ENCODE peak calls at places on chromosomes 2 and 18, in ten cellular contexts. One of them, this sample, is unnamed.
A peak's percentile ranks its signal among the peaks of the same experiment; 100 is the strongest.

GRCh38 chr18:70335892-70336726 is 47.3 kb downstream of the SOCS6 start:
- DNase-seq in naive thymus-derived CD4-positive, alpha-beta T cell: no peak
- DNase-seq in fibroblast of lung: no peak
- DNase-seq in uterus: no peak
- DNase-seq in CD8-positive, alpha-beta T cell: no peak
- DNase-seq in GM23248: peak; percentile 32
- DNase-seq in body of pancreas: no peak
- DNase-seq in adipocyte: no peak
- DNase-seq in GM23338: no peak
- DNase-seq in SK-N-SH: no peak
- DNase-seq in this sample: no peak

GRCh38 chr2:207543272-207543671 is 13.5 kb downstream of the CREB1 start:
- DNase-seq in GM23338: no peak
- DNase-seq in uterus: no peak
- DNase-seq in CD8-positive, alpha-beta T cell: no peak
- DNase-seq in adipocyte: no peak
- DNase-seq in GM23248: no peak
- DNase-seq in SK-N-SH: no peak
- DNase-seq in body of pancreas: no peak
- DNase-seq in naive thymus-derived CD4-positive, alpha-beta T cell: no peak
- DNase-seq in fibroblast of lung: no peak
- DNase-seq in this sample: no peak

GRCh38 chr2:241821460-241822263 is 12.7 kb downstream of the NEU4 start:
- DNase-seq in body of pancreas: no peak
- DNase-seq in SK-N-SH: no peak
- DNase-seq in GM23248: no peak
- DNase-seq in CD8-positive, alpha-beta T cell: no peak
- DNase-seq in fibroblast of lung: no peak
- DNase-seq in uterus: no peak
- DNase-seq in naive thymus-derived CD4-positive, alpha-beta T cell: no peak
- DNase-seq in GM23338: no peak
- DNase-seq in adipocyte: no peak
- DNase-seq in this sample: no peak

GRCh38 chr2:196113061-196113974 is 44.7 kb upstream of the DNAH7 start:
- DNase-seq in body of pancreas: peak; percentile 13
- DNase-seq in CD8-positive, alpha-beta T cell: no peak
- DNase-seq in uterus: no peak
- DNase-seq in adipocyte: peak; percentile 79
- DNase-seq in naive thymus-derived CD4-positive, alpha-beta T cell: no peak
- DNase-seq in fibroblast of lung: peak; percentile 89
- DNase-seq in SK-N-SH: no peak
- DNase-seq in GM23248: peak; percentile 75
- DNase-seq in GM23338: peak; percentile 41
- DNase-seq in this sample: no peak

GRCh38 chr2:1794821-1795220 is 50.5 kb upstream of the PXDN start:
- DNase-seq in uterus: no peak
- DNase-seq in fibroblast of lung: no peak
- DNase-seq in adipocyte: no peak
- DNase-seq in naive thymus-derived CD4-positive, alpha-beta T cell: no peak
- DNase-seq in body of pancreas: no peak
- DNase-seq in GM23248: no peak
- DNase-seq in GM23338: no peak
- DNase-seq in SK-N-SH: no peak
- DNase-seq in CD8-positive, alpha-beta T cell: no peak
- DNase-seq in this sample: no peak

GRCh38 chr2:217685255-217685605 is 317.6 kb downstream of the TNS1 start:
- DNase-seq in uterus: peak; percentile 85
- DNase-seq in adipocyte: peak; percentile 98
- DNase-seq in naive thymus-derived CD4-positive, alpha-beta T cell: no peak
- DNase-seq in GM23338: peak; percentile 30
- DNase-seq in SK-N-SH: no peak
- DNase-seq in body of pancreas: peak; percentile 39
- DNase-seq in fibroblast of lung: peak; percentile 82
- DNase-seq in GM23248: peak; percentile 98
- DNase-seq in CD8-positive, alpha-beta T cell: no peak
- DNase-seq in this sample: no peak

GRCh38 chr18:13579874-13580273 is 146.5 kb downstream of the FAM210A start:
- DNase-seq in GM23248: no peak
- DNase-seq in naive thymus-derived CD4-positive, alpha-beta T cell: no peak
- DNase-seq in body of pancreas: no peak
- DNase-seq in adipocyte: no peak
- DNase-seq in fibroblast of lung: no peak
- DNase-seq in uterus: no peak
- DNase-seq in CD8-positive, alpha-beta T cell: no peak
- DNase-seq in SK-N-SH: no peak
- DNase-seq in GM23338: no peak
- DNase-seq in this sample: no peak

GRCh38 chr2:76953733-76954347 is 568.3 kb downstream of the LRRTM4 start:
- DNase-seq in uterus: no peak
- DNase-seq in GM23248: peak; percentile 41
- DNase-seq in SK-N-SH: peak; percentile 4
- DNase-seq in CD8-positive, alpha-beta T cell: no peak
- DNase-seq in GM23338: peak; percentile 88
- DNase-seq in fibroblast of lung: peak; percentile 12
- DNase-seq in adipocyte: peak; percentile 9
- DNase-seq in body of pancreas: peak; percentile 56
- DNase-seq in naive thymus-derived CD4-positive, alpha-beta T cell: no peak
- DNase-seq in this sample: no peak

GRCh38 chr2:81481242-81481993 is 1176.9 kb upstream of the LRRTM1 start:
- DNase-seq in fibroblast of lung: no peak
- DNase-seq in GM23248: no peak
- DNase-seq in GM23338: peak; percentile 3
- DNase-seq in naive thymus-derived CD4-positive, alpha-beta T cell: no peak
- DNase-seq in adipocyte: no peak
- DNase-seq in uterus: no peak
- DNase-seq in body of pancreas: no peak
- DNase-seq in SK-N-SH: peak; percentile 12
- DNase-seq in CD8-positive, alpha-beta T cell: no peak
- DNase-seq in this sample: no peak

GRCh38 chr2:171244466-171244969 is 83.8 kb upstream of the TLK1 start:
- DNase-seq in SK-N-SH: no peak
- DNase-seq in CD8-positive, alpha-beta T cell: no peak
- DNase-seq in fibroblast of lung: peak; percentile 43
- DNase-seq in adipocyte: peak; percentile 80
- DNase-seq in GM23248: peak; percentile 88
- DNase-seq in naive thymus-derived CD4-positive, alpha-beta T cell: no peak
- DNase-seq in body of pancreas: no peak
- DNase-seq in GM23338: no peak
- DNase-seq in uterus: no peak
- DNase-seq in this sample: no peak

GRCh38 chr18:9706081-9706935 is 1.8 kb upstream of the RAB31 start:
- DNase-seq in uterus: no peak
- DNase-seq in naive thymus-derived CD4-positive, alpha-beta T cell: no peak
- DNase-seq in adipocyte: peak; percentile 46
- DNase-seq in body of pancreas: no peak
- DNase-seq in CD8-positive, alpha-beta T cell: no peak
- DNase-seq in GM23248: peak; percentile 65
- DNase-seq in SK-N-SH: no peak
- DNase-seq in fibroblast of lung: no peak
- DNase-seq in GM23338: no peak
- DNase-seq in this sample: no peak

GRCh38 chr2:74762789-74763188 is 71.1 kb upstream of the HK2 start:
- DNase-seq in SK-N-SH: no peak
- DNase-seq in GM23248: no peak
- DNase-seq in body of pancreas: no peak
- DNase-seq in fibroblast of lung: no peak
- DNase-seq in uterus: no peak
- DNase-seq in CD8-positive, alpha-beta T cell: no peak
- DNase-seq in GM23338: no peak
- DNase-seq in adipocyte: no peak
- DNase-seq in naive thymus-derived CD4-positive, alpha-beta T cell: no peak
- DNase-seq in this sample: no peak

GRCh38 chr18:49944681-49945080 is 131.3 kb upstream of the ACAA2 start:
- DNase-seq in CD8-positive, alpha-beta T cell: no peak
- DNase-seq in naive thymus-derived CD4-positive, alpha-beta T cell: peak; percentile 28
- DNase-seq in GM23248: peak; percentile 12
- DNase-seq in SK-N-SH: no peak
- DNase-seq in body of pancreas: peak; percentile 6
- DNase-seq in fibroblast of lung: peak; percentile 48
- DNase-seq in uterus: no peak
- DNase-seq in GM23338: peak; percentile 17
- DNase-seq in adipocyte: no peak
- DNase-seq in this sample: no peak

GRCh38 chr2:171325886-171326585 is 107.8 kb downstream of the METTL8 start:
- DNase-seq in uterus: no peak
- DNase-seq in SK-N-SH: no peak
- DNase-seq in GM23338: no peak
- DNase-seq in CD8-positive, alpha-beta T cell: no peak
- DNase-seq in naive thymus-derived CD4-positive, alpha-beta T cell: peak; percentile 49
- DNase-seq in body of pancreas: no peak
- DNase-seq in GM23248: no peak
- DNase-seq in adipocyte: no peak
- DNase-seq in fibroblast of lung: no peak
- DNase-seq in this sample: no peak

GRCh38 chr2:142952793-142953192 is 75.3 kb downstream of the KYNU start:
- DNase-seq in CD8-positive, alpha-beta T cell: no peak
- DNase-seq in GM23338: no peak
- DNase-seq in SK-N-SH: no peak
- DNase-seq in naive thymus-derived CD4-positive, alpha-beta T cell: no peak
- DNase-seq in GM23248: no peak
- DNase-seq in body of pancreas: no peak
- DNase-seq in uterus: no peak
- DNase-seq in adipocyte: no peak
- DNase-seq in fibroblast of lung: no peak
- DNase-seq in this sample: no peak

GRCh38 chr2:142951190-142952007 is 73.9 kb downstream of the KYNU start:
- DNase-seq in uterus: no peak
- DNase-seq in CD8-positive, alpha-beta T cell: no peak
- DNase-seq in SK-N-SH: no peak
- DNase-seq in naive thymus-derived CD4-positive, alpha-beta T cell: no peak
- DNase-seq in body of pancreas: no peak
- DNase-seq in adipocyte: no peak
- DNase-seq in GM23338: no peak
- DNase-seq in GM23248: no peak
- DNase-seq in fibroblast of lung: no peak
- DNase-seq in this sample: no peak

GRCh38 chr2:142957143-142957542 is 79.7 kb downstream of the KYNU start:
- DNase-seq in uterus: no peak
- DNase-seq in SK-N-SH: no peak
- DNase-seq in adipocyte: no peak
- DNase-seq in GM23248: no peak
- DNase-seq in naive thymus-derived CD4-positive, alpha-beta T cell: no peak
- DNase-seq in body of pancreas: no peak
- DNase-seq in CD8-positive, alpha-beta T cell: no peak
- DNase-seq in fibroblast of lung: no peak
- DNase-seq in GM23338: no peak
- DNase-seq in this sample: no peak

GRCh38 chr2:142952018-142952417 is 74.6 kb downstream of the KYNU start:
- DNase-seq in naive thymus-derived CD4-positive, alpha-beta T cell: no peak
- DNase-seq in adipocyte: no peak
- DNase-seq in GM23248: no peak
- DNase-seq in GM23338: no peak
- DNase-seq in fibroblast of lung: no peak
- DNase-seq in uterus: no peak
- DNase-seq in body of pancreas: no peak
- DNase-seq in CD8-positive, alpha-beta T cell: no peak
- DNase-seq in SK-N-SH: no peak
- DNase-seq in this sample: no peak

GRCh38 chr2:142954488-142954887 is 77.0 kb downstream of the KYNU start:
- DNase-seq in CD8-positive, alpha-beta T cell: no peak
- DNase-seq in GM23248: no peak
- DNase-seq in GM23338: no peak
- DNase-seq in naive thymus-derived CD4-positive, alpha-beta T cell: no peak
- DNase-seq in adipocyte: no peak
- DNase-seq in uterus: no peak
- DNase-seq in body of pancreas: no peak
- DNase-seq in SK-N-SH: no peak
- DNase-seq in fibroblast of lung: peak; percentile 43
- DNase-seq in this sample: no peak
- H3K4me1 ChIP-seq in CD8-positive, alpha-beta T cell: no peaks in the 10 kb centered on the region
- H3K4me1 ChIP-seq in GM23248: no peaks in the 10 kb centered on the region
- H3K4me1 ChIP-seq in GM23338: no peaks in the 10 kb centered on the region
- H3K4me1 ChIP-seq in naive thymus-derived CD4-positive, alpha-beta T cell: no peaks in the 10 kb centered on the region
- H3K4me1 ChIP-seq in adipocyte: peaks cover 5% of the 10 kb centered on the region
- H3K4me1 ChIP-seq in uterus: no peaks in the 10 kb centered on the region
- H3K4me1 ChIP-seq in body of pancreas: no peaks in the 10 kb centered on the region
- H3K4me1 ChIP-seq in SK-N-SH: no peaks in the 10 kb centered on the region
- H3K4me1 ChIP-seq in fibroblast of lung: no peaks in the 10 kb centered on the region
- H3K4me1 ChIP-seq in this sample: no peaks in the 10 kb centered on the region

GRCh38 chr2:55014962-55015939 is 35.0 kb downstream of the RTN4 start:
- DNase-seq in naive thymus-derived CD4-positive, alpha-beta T cell: peak; percentile 45
- DNase-seq in uterus: peak; percentile 46
- DNase-seq in adipocyte: peak; percentile 91
- DNase-seq in body of pancreas: peak; percentile 86
- DNase-seq in SK-N-SH: peak; percentile 55
- DNase-seq in CD8-positive, alpha-beta T cell: no peak
- DNase-seq in GM23248: peak; percentile 88
- DNase-seq in GM23338: peak; percentile 66
- DNase-seq in fibroblast of lung: peak; percentile 70
- DNase-seq in this sample: no peak
- H3K4me1 ChIP-seq in naive thymus-derived CD4-positive, alpha-beta T cell: peaks cover 10% of the 10 kb centered on the region
- H3K4me1 ChIP-seq in uterus: peaks cover 17% of the 10 kb centered on the region
- H3K4me1 ChIP-seq in adipocyte: peaks cover 86% of the 10 kb centered on the region
- H3K4me1 ChIP-seq in body of pancreas: peaks cover 57% of the 10 kb centered on the region
- H3K4me1 ChIP-seq in SK-N-SH: peaks cover 58% of the 10 kb centered on the region
- H3K4me1 ChIP-seq in CD8-positive, alpha-beta T cell: peaks cover 28% of the 10 kb centered on the region
- H3K4me1 ChIP-seq in GM23248: peaks cover 96% of the 10 kb centered on the region
- H3K4me1 ChIP-seq in GM23338: peaks cover 64% of the 10 kb centered on the region
- H3K4me1 ChIP-seq in fibroblast of lung: peaks cover 13% of the 10 kb centered on the region
- H3K4me1 ChIP-seq in this sample: peaks cover 9% of the 10 kb centered on the region

DNA sequence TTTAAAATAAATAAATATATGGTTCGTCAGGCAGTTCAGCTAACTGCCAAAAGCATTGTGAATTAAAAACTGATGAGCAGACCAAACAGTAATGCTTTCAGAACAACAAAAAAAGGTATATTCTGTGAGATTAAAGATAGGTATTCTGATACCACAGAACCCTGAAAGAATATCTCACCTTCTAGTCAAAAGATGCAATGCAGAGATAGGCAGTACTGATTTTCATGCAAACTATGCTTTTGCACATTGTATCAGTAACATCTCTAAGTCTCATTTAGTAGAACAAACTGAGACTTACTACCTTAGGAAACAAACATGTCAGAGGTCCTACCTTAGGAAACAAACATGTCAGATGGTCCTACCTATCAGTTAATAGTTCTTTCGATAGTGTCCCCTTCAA is 32.4 kb downstream of the CUL3 start:
- DNase-seq in adipocyte: no peak
- DNase-seq in fibroblast of lung: no peak
- DNase-seq in GM23338: no peak
- DNase-seq in GM23248: no peak
- DNase-seq in uterus: no peak
- DNase-seq in naive thymus-derived CD4-positive, alpha-beta T cell: no peak
- DNase-seq in body of pancreas: no peak
- DNase-seq in SK-N-SH: no peak
- DNase-seq in CD8-positive, alpha-beta T cell: no peak
- DNase-seq in this sample: no peak
- H3K4me1 ChIP-seq in adipocyte: peaks cover 16% of the 10 kb centered on the region
- H3K4me1 ChIP-seq in fibroblast of lung: no peaks in the 10 kb centered on the region
- H3K4me1 ChIP-seq in GM23338: peaks cover 25% of the 10 kb centered on the region
- H3K4me1 ChIP-seq in GM23248: peaks cover 22% of the 10 kb centered on the region
- H3K4me1 ChIP-seq in uterus: no peaks in the 10 kb centered on the region
- H3K4me1 ChIP-seq in naive thymus-derived CD4-positive, alpha-beta T cell: no peaks in the 10 kb centered on the region
- H3K4me1 ChIP-seq in body of pancreas: no peaks in the 10 kb centered on the region
- H3K4me1 ChIP-seq in SK-N-SH: peaks cover 10% of the 10 kb centered on the region
- H3K4me1 ChIP-seq in CD8-positive, alpha-beta T cell: no peaks in the 10 kb centered on the region
- H3K4me1 ChIP-seq in this sample: no peaks in the 10 kb centered on the region

DNA sequence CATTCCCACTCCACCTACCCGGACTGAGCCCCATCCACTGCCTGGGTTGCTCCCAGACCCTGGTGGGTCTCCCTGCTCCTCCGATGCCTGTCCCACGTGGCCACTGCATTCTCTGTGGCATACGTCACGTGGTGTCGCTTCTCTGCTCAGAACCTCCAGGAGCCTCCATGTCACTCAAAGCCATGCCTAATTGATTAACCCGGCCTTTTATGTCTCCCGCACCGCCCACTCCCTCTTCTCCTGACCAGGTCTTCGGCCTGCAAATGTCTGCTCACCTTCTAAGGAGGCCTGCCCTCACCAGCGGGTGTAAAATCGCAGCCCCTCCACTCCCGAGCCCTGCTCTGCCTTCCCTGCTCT is 176.6 kb downstream of the HDAC4 start:
- DNase-seq in uterus: peak; percentile 15
- DNase-seq in GM23338: no peak
- DNase-seq in SK-N-SH: no peak
- DNase-seq in CD8-positive, alpha-beta T cell: no peak
- DNase-seq in body of pancreas: no peak
- DNase-seq in fibroblast of lung: no peak
- DNase-seq in naive thymus-derived CD4-positive, alpha-beta T cell: no peak
- DNase-seq in GM23248: no peak
- DNase-seq in adipocyte: no peak
- DNase-seq in this sample: no peak
- H3K4me1 ChIP-seq in uterus: peaks cover 4% of the 10 kb centered on the region
- H3K4me1 ChIP-seq in GM23338: peaks cover 28% of the 10 kb centered on the region
- H3K4me1 ChIP-seq in SK-N-SH: peaks cover 13% of the 10 kb centered on the region
- H3K4me1 ChIP-seq in CD8-positive, alpha-beta T cell: peaks cover 64% of the 10 kb centered on the region
- H3K4me1 ChIP-seq in body of pancreas: peaks cover 52% of the 10 kb centered on the region
- H3K4me1 ChIP-seq in fibroblast of lung: peaks cover 37% of the 10 kb centered on the region
- H3K4me1 ChIP-seq in naive thymus-derived CD4-positive, alpha-beta T cell: peaks cover 8% of the 10 kb centered on the region
- H3K4me1 ChIP-seq in GM23248: peaks cover 58% of the 10 kb centered on the region
- H3K4me1 ChIP-seq in adipocyte: peaks cover 76% of the 10 kb centered on the region
- H3K4me1 ChIP-seq in this sample: peaks cover 22% of the 10 kb centered on the region